ENCODE peak calls at places on chromosomes 11 and 22, in six cellular contexts. P is neural progenitor cell, T is PC-3, K is MM.1S, N is HCT116, F is SK-N-SH. Q is an unnamed sample. For H3K9me3, the result is how much of the 10 kb centered on the place peaks cover.

GRCh38 chr11:64772318-64773018 is 5.9 kb downstream of the SF1 start:
- DNase-seq in P (no peak), T (no peak), K (peak), N (no peak), F (no peak), Q (peak)

GRCh38 chr22:39729141-39729934 is 158.8 kb downstream of the CACNA1I start:
- DNase-seq in P (no peak), T (no peak), K (no peak), N (no peak), F (no peak), Q (no peak)

GRCh38 chr11:34044664-34045485 is 6.7 kb upstream of the CAPRIN1 start:
- DNase-seq in P (peak), T (peak), K (peak), N (peak), F (no peak), Q (peak)

GRCh38 chr22:20868225-20868944 is 9.6 kb downstream of the SNAP29 start:
- DNase-seq in P (no peak), T (no peak), K (no peak), N (no peak), F (no peak), Q (no peak)

GRCh38 chr11:58730507-58731089 is 1.1 kb downstream of the GLYAT start:
- DNase-seq in P (no peak), T (no peak), K (no peak), N (no peak), F (no peak), Q (no peak)

GRCh38 chr11:44517541-44517940 is 47.9 kb upstream of the CD82 start:
- DNase-seq in P (no peak), T (no peak), K (no peak), N (no peak), F (no peak), Q (no peak)

GRCh38 chr11:12506502-12506921 is 129.1 kb downstream of the PARVA start:
- DNase-seq in P (no peak), T (no peak), K (no peak), N (no peak), F (peak), Q (peak)

GRCh38 chr11:26847977-26848376 is 126.1 kb upstream of the SLC5A12 start:
- DNase-seq in P (no peak), T (no peak), K (no peak), N (no peak), F (no peak), Q (no peak)

GRCh38 chr22:21834869-21835268 is 32.6 kb downstream of the MAPK1 start:
- DNase-seq in P (no peak), T (no peak), K (no peak), N (no peak), F (no peak), Q (no peak)

GRCh38 chr22:30486661-30487115 is 14.9 kb upstream of the SEC14L3 start:
- DNase-seq in P (no peak), T (no peak), K (no peak), N (no peak), F (no peak), Q (no peak)

GRCh38 chr22:42670921-42671709 is 21.9 kb upstream of the CYB5R3 start:
- DNase-seq in P (no peak), T (peak), K (no peak), N (no peak), F (no peak), Q (no peak)

GRCh38 chr11:94656968-94657367 is 89.8 kb downstream of the PIWIL4 start:
- DNase-seq in P (peak), T (no peak), K (no peak), N (no peak), F (no peak), Q (no peak)

GRCh38 chr22:17265649-17266248 is 46.5 kb upstream of the ADA2 start:
- DNase-seq in P (no peak), T (no peak), K (no peak), N (no peak), F (no peak), Q (no peak)

GRCh38 chr11:69122642-69123431 is 32.9 kb upstream of the SMIM38 start:
- DNase-seq in P (peak), T (peak), K (no peak), N (peak), F (peak), Q (peak)

GRCh38 chr11:88208742-88209141 is 33.5 kb upstream of the RAB38 start:
- DNase-seq in P (no peak), T (no peak), K (no peak), N (no peak), F (no peak), Q (peak)

GRCh38 chr11:85475637-85476517 is 151.3 kb downstream of the DLG2 start:
- DNase-seq in P (no peak), T (no peak), K (no peak), N (no peak), F (no peak), Q (no peak)

GRCh38 chr11:60844045-60844869 is 2.3 kb downstream of the CCDC86 start:
- DNase-seq in P (no peak), T (peak), K (no peak), N (no peak), F (no peak), Q (peak)

GRCh38 chr11:24198458-24198857 is 298.4 kb upstream of the LUZP2 start:
- DNase-seq in P (no peak), T (no peak), K (no peak), N (no peak), F (no peak), Q (no peak)

GRCh38 chr22:45201678-45202332 is 38.1 kb downstream of the NUP50 start:
- DNase-seq in P (no peak), T (peak), K (no peak), N (no peak), F (no peak), Q (no peak)

GRCh38 chr11:44775366-44776356 is 48.9 kb downstream of the TSPAN18 start:
- DNase-seq in P (peak), T (peak), K (peak), N (peak), F (peak), Q (peak)

GRCh38 chr11:69636512-69636866 is 4.5 kb upstream of the CCND1 start:
- DNase-seq in P (peak), T (peak), K (peak), N (peak), F (no peak), Q (peak)

GRCh38 chr11:34194576-34195335 is 89.3 kb downstream of the NAT10 start:
- DNase-seq in P (peak), T (no peak), K (no peak), N (no peak), F (peak), Q (no peak)

GRCh38 chr22:22721681-22722309 is 77.4 kb downstream of the GGTLC2 start:
- DNase-seq in P (no peak), T (peak), K (no peak), N (no peak), F (no peak), Q (peak)

GRCh38 chr22:26432619-26433311 is 3.7 kb downstream of the ASPHD2 start:
- DNase-seq in P (no peak), T (no peak), K (peak), N (no peak), F (no peak), Q (no peak)

GRCh38 chr11:100823360-100823759 is 136.3 kb downstream of the ARHGAP42 start:
- DNase-seq in P (no peak), T (no peak), K (no peak), N (no peak), F (no peak), Q (peak)

GRCh38 chr22:32850591-32851517 is 49.3 kb downstream of the TIMP3 start:
- DNase-seq in P (no peak), T (no peak), K (no peak), N (no peak), F (no peak), Q (peak)

GRCh38 chr11:32858731-32859130 is 29.0 kb downstream of the PRRG4 start:
- DNase-seq in P (no peak), T (peak), K (no peak), N (no peak), F (no peak), Q (no peak)

GRCh38 chr11:37378989-37379388 is 781.0 kb upstream of the RAG2 start:
- DNase-seq in P (no peak), T (no peak), K (no peak), N (no peak), F (no peak), Q (no peak)

GRCh38 chr11:34730544-34731295 is 109.8 kb downstream of the EHF start:
- DNase-seq in P (no peak), T (peak), K (no peak), N (no peak), F (no peak), Q (no peak)

GRCh38 chr11:102007567-102008437 is 39.4 kb upstream of the CFAP300 start:
- DNase-seq in P (peak), T (peak), K (peak), N (peak), F (peak), Q (peak)

GRCh38 chr22:50399751-50400331 is 56.7 kb downstream of the PPP6R2 start:
- DNase-seq in P (peak), T (no peak), K (no peak), N (peak), F (peak), Q (peak)

GRCh38 chr11:3159296-3160190 is 5.6 kb downstream of the OSBPL5 start:
- DNase-seq in P (peak), T (no peak), K (no peak), N (no peak), F (no peak), Q (peak)

GRCh38 chr22:25824828-25825474 is 83.0 kb downstream of the MYO18B start:
- DNase-seq in P (peak), T (no peak), K (no peak), N (no peak), F (peak), Q (no peak)

GRCh38 chr22:47345025-47345424 is 582.6 kb downstream of the TBC1D22A start:
- DNase-seq in P (no peak), T (no peak), K (no peak), N (no peak), F (no peak), Q (no peak)

GRCh38 chr22:47341464-47341863 is 579.0 kb downstream of the TBC1D22A start:
- DNase-seq in P (no peak), T (no peak), K (no peak), N (no peak), F (no peak), Q (no peak)

GRCh38 chr22:47342446-47342845 is 580.0 kb downstream of the TBC1D22A start:
- DNase-seq in P (no peak), T (no peak), K (no peak), N (no peak), F (no peak), Q (no peak)

GRCh38 chr22:47344414-47344813 is 582.0 kb downstream of the TBC1D22A start:
- DNase-seq in P (no peak), T (no peak), K (no peak), N (no peak), F (no peak), Q (no peak)

GRCh38 chr22:47343611-47344010 is 581.2 kb downstream of the TBC1D22A start:
- DNase-seq in P (no peak), T (no peak), K (no peak), N (no peak), F (no peak), Q (no peak)
- H3K9me3 ChIP-seq in P (under half), T (under half), K (under half), N (under half), F (under half), Q (under half)

GRCh38 chr11:118415739-118416068 is 14.3 kb downstream of the ATP5MG start:
- DNase-seq in P (peak), T (peak), K (no peak), N (peak), F (peak), Q (peak)
- H3K9ac ChIP-seq in P (no peak), T (no peak), K (no peak), N (no peak), F (no peak), Q (peak)

GRCh38 chr11:19258651-19259230 is 18.0 kb upstream of the E2F8 start:
- DNase-seq in P (peak), T (no peak), K (no peak), N (no peak), F (no peak), Q (no peak)
- TF ChIP-seq EZH2phosphoT487 in P (no peak), T (no peak), K (no peak), N (no peak), F (no peak), Q (no peak)

DNA sequence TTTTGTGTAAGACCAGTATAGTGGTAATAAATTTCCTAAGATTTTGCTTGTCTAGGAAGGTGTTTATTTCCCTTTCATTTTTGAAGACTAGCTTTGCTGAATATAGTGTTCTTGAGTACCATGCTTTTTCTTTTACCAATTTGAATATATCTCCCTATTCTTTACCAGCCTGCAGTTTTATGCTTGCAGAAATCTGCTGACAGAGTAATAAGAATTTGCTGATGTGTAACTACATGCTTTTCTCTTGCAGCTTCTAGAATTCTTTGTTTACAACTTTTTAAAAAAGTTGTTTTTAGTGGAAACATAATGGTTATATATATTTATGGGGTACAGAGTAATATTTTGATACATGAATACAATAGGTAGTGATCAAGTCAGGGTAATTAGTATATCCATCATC is 324.8 kb upstream of the FOLH1 start:
- DNase-seq in P (no peak), T (no peak), K (no peak), N (no peak), F (no peak), Q (no peak)
- H3K9me3 ChIP-seq in P (under half), T (under half), K (under half), N (under half), F (under half), Q (under half)

GRCh38 chr11:61888043-61888442 is 3.3 kb downstream of the FADS3 start:
- DNase-seq in P (no peak), T (peak), K (no peak), N (no peak), F (no peak), Q (peak)

GRCh38 chr11:61890536-61891330 is 612 bp downstream of the FADS3 start:
- DNase-seq in P (peak), T (peak), K (no peak), N (no peak), F (peak), Q (peak)

GRCh38 chr11:61889831-61890230 is 1.5 kb downstream of the FADS3 start:
- DNase-seq in P (no peak), T (no peak), K (no peak), N (no peak), F (no peak), Q (no peak)

GRCh38 chr11:61886643-61887042 is 4.7 kb downstream of the FADS3 start:
- DNase-seq in P (no peak), T (no peak), K (no peak), N (no peak), F (no peak), Q (no peak)

DNA sequence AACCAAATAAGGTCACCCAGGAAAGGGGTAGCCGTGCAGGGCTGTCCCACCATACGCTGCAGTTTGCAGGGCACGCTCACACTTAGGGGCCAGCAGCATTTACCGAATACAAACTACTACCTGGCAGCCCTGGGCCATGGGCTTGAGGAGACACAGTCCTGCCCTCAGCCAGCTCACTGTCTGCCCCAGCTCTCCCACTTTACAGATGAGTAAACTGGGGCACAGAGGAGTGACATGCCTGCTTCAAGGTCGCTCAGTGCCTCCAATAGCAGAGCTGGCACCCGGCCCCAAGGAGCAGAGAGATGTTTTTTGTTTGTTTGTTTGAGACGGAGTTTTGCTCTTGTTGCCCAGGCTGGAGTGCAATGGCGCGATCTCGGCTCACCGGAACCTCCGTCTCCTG is 2.8 kb downstream of the FADS3 start:
- DNase-seq in P (no peak), T (no peak), K (no peak), N (no peak), F (no peak), Q (peak)
- H3K9ac ChIP-seq in P (no peak), T (no peak), K (no peak), N (no peak), F (peak), Q (no peak)

DNA sequence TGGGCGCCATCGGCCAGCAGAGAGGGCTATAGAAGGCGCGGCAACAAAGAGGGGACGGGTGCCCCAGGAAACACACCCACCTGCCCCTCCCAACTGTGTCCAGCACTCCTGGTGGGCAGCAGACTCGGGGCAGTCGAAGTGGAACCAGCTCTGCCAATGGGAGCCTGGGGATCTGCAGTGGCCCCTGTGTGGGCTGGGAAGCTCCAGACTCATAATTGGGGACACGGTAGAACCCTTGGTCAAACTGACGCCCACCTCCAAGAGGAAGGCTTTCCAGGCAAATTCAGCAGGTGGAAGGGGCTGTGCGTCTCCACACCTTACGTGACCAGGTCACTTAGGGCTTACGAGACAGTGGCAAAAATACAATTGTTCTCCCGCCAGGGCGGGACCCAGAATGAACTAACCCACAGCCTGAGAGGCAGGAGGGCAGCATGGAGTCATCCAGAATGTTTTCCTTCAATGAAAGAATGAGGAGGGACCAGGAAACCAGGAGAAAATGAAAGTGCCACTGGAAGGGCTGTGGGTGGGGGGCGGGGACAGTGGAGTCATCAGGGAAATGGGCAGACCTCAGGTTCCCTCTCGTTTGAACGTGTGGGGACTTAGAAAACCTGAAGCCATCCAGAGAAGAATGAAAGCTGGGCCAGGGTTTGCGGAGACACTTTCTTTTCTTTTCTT is 53.2 kb upstream of the SHANK2 start:
- DNase-seq in P (no peak), T (no peak), K (no peak), N (no peak), F (no peak), Q (peak)
- TF ChIP-seq EZH2phosphoT487 in P (no peak), T (no peak), K (no peak), N (no peak), F (no peak), Q (no peak)

GRCh38 chr11:86515297-86516094 is 140.8 kb downstream of the CCDC81 start:
- DNase-seq in P (no peak), T (peak), K (no peak), N (no peak), F (peak), Q (peak)
- H3K9me3 ChIP-seq in P (under half), T (under half), K (under half), N (under half), F (under half), Q (under half)

Q was measured in GM23248.